ENCODE peak calls at places on chromosome 5, in four cellular contexts. Q is mesenchymal stem cell, Y is GM23248, L is GM23338. O is an unnamed sample.

GRCh38 chr5:53362521-53362941 is 117.9 kb upstream of the FST start:
- DNase-seq in Y (peak; percentile 95), Q (peak; percentile 86), L (no peak), O (no peak)

GRCh38 chr5:74641778-74642542 is 1.4 kb upstream of the ENC1 start:
- DNase-seq in L (peak; percentile 45), Q (peak; percentile 86), Y (peak; percentile 91), O (peak; percentile 80)

GRCh38 chr5:181212080-181212479 is 7.1 kb upstream of the TRIM7 start:
- DNase-seq in Q (no peak), L (no peak), Y (no peak), O (no peak)

GRCh38 chr5:44862808-44863207 is 54.1 kb downstream of the MRPS30 start:
- DNase-seq in L (peak; percentile 8), Q (peak; percentile 15), Y (peak; percentile 20), O (no peak)

GRCh38 chr5:16889203-16889971 is 46.7 kb downstream of the MYO10 start:
- DNase-seq in Q (peak; percentile 81), Y (peak; percentile 40), L (peak; percentile 41), O (no peak)

GRCh38 chr5:124738751-124739559 is 7.5 kb downstream of the ZNF608 start:
- DNase-seq in Q (peak; percentile 81), Y (no peak), L (peak; percentile 90), O (peak; percentile 63)

GRCh38 chr5:154949758-154950157 is 8.9 kb downstream of the MRPL22 start:
- DNase-seq in Q (no peak), L (no peak), Y (no peak), O (no peak)

GRCh38 chr5:123752576-123752975 is 240.6 kb downstream of the CSNK1G3 start:
- DNase-seq in Y (peak; percentile 90), L (no peak), Q (peak; percentile 89), O (peak; percentile 36)

GRCh38 chr5:16600397-16600796 is 16.4 kb downstream of the RETREG1 start:
- DNase-seq in Q (no peak), L (no peak), Y (peak; percentile 14), O (peak; percentile 19)

GRCh38 chr5:109859537-109859936 is 169.8 kb downstream of the MAN2A1 start:
- DNase-seq in Y (peak; percentile 37), L (no peak), Q (peak; percentile 18), O (no peak)

GRCh38 chr5:1564182-1564748 is 40.5 kb upstream of the LPCAT1 start:
- DNase-seq in Q (peak; percentile 52), L (no peak), Y (peak; percentile 83), O (no peak)

GRCh38 chr5:55997742-55998351 is 3.1 kb upstream of the IL6ST start:
- DNase-seq in Q (peak; percentile 63), Y (peak; percentile 83), L (no peak), O (peak; percentile 28)

GRCh38 chr5:175652741-175653663 is 4.9 kb upstream of the HRH2 start:
- DNase-seq in L (no peak), Q (no peak), Y (no peak), O (no peak)

GRCh38 chr5:173165193-173165988 is 21.1 kb downstream of the BNIP1 start:
- DNase-seq in Q (no peak), L (no peak), Y (no peak), O (peak; percentile 20)

DNA sequence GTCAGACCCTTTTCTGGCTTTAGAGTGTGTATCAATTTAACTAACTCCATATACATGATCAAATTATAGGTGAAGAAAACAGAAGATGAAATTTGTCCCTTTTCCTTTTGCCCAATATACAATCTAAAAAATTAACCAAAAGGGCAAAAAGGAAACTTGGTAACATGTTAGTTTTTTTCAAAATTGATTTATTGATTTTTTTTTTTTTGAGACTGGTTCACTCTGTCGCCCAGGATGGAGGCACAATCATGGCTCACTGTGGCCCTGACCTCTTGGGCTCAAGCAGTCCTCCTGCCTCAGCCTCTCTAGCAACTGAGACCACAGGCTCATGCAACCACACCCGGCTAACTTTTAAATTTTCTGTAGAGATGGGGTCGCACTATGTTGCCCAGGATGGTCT is 169.3 kb upstream of the SPRY4 start:
- DNase-seq in Q (no peak), Y (no peak), L (no peak), O (no peak)
- H3K4me1 ChIP-seq in Q (no peaks in the 10 kb centered on the region), Y (peaks cover 12% of the 10 kb centered on the region), L (peaks cover 6% of the 10 kb centered on the region), O (no peaks in the 10 kb centered on the region)

GRCh38 chr5:34503379-34504346 is 152.5 kb upstream of the RAI14 start:
- DNase-seq in Q (no peak), L (no peak), Y (no peak), O (no peak)
- H3K4me2 ChIP-seq in Q (no peak overlapping the region), L (no peak overlapping the region), Y (no peak overlapping the region), O (peak overlapping the region; percentile 17)

DNA sequence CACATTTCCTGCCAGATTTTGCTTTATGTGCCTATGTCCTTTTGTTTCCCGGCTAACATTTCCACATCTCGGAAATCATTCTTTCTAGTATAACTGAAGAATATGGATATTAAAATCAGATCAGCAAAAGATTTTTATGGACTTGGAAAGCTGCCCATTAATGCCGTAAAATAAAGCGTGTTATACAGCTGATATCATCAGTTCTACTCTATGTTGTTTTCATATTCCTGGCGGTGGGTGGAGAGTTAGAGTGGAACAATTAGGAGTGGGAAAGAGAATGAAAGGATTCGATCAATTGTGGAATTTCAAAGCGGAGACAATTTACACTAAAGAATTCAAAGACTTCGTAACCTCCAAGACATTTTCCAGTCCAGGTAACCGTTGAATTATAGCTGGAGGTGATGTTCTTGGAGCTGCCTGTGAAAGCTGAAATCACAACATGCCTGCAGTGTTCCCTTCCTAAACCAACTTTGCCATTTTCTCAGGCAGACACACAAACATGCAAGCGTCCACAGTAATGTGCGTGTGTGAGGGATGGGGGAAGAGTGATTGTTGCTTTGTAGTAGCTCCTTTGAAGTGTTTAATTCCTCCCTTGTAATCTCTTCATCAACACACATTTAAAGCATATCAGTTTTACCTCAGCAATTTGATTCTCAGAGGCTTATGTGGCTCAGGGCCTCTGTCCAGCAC is 543.9 kb downstream of the RAB3C start:
- DNase-seq in Y (peak; percentile 54), Q (peak; percentile 59), L (peak; percentile 41), O (no peak)
- H3K4me1 ChIP-seq in Y (peaks cover 39% of the 10 kb centered on the region), Q (peaks cover 7% of the 10 kb centered on the region), L (peaks cover 58% of the 10 kb centered on the region), O (peaks cover 37% of the 10 kb centered on the region)

DNA sequence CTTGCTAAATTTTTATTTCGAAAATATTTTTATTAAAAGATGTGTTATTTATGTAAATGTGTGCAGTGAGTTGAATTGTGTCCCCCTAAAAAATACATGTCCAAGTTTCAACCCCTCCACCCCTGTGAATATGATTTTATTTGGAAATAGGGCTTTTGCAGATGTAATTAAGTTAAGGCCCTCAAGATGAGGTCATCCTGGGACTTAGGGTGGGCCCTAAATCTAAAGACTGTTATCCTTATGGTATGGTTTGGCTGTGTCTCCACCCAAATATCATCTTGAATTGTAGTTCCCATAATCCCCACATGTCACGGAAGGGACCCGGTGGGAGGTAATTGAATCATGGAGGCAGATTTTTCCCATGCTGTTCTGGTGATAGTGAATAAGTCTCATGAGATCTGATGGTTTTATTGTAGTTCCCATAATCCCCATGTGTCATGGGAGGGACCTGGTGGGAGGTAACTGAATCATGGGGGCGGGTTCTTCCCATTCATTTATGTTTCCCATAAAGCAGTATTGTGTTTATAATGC is 1.5 kb upstream of the TMED7 start:
- DNase-seq in Y (peak; percentile 20), L (no peak), Q (no peak), O (no peak)
- H3K4me2 ChIP-seq in Y (no peak overlapping the region), L (no peak overlapping the region), Q (no peak overlapping the region), O (no peak overlapping the region)